ENCODE peak calls at places on chromosomes 5 and 9, in six cellular contexts. A is natural killer cell; B is activated CD8-positive, alpha-beta memory T cell treated with anti-CD3 and anti-CD28 coated beads, Interleukin-2, amount 10 ng/mL, durations not matched to agents 7 days and 5 days; N is stimulated activated naive CD8-positive, alpha-beta T cell treated with anti-CD3 and anti-CD28 coated beads, Interleukin-15, Interleukin-2, amounts not matched to agents 100 U/mL and 50 U/mL, for 24 hours; I is foreskin keratinocyte; Z is psoas muscle. T is an unnamed sample.
A peak's percentile ranks its signal among the peaks of the same experiment; 100 is the strongest.

GRCh38 chr5:107772418-107773310 is 101.9 kb upstream of the EFNA5 start:
- ATAC-seq in A (no peak), B (no peak), N (no peak), I (peak; percentile 41), Z (peak; percentile 68), T (no peak)

GRCh38 chr9:2494571-2494970 is 127.0 kb upstream of the VLDLR start:
- ATAC-seq in A (no peak), B (no peak), N (no peak), I (peak; percentile 85), Z (peak; percentile 13), T (no peak)

GRCh38 chr5:56078675-56079500 is 84.1 kb upstream of the IL6ST start:
- ATAC-seq in A (no peak), B (no peak), N (no peak), I (no peak), Z (peak; percentile 42), T (no peak)

GRCh38 chr9:111114486-111114885 is 76.2 kb upstream of the LPAR1 start:
- ATAC-seq in A (no peak), B (no peak), N (no peak), I (no peak), Z (no peak), T (no peak)

GRCh38 chr9:108080285-108080684 is 590.7 kb upstream of the KLF4 start:
- ATAC-seq in A (no peak), B (no peak), N (no peak), I (no peak), Z (no peak), T (no peak)

GRCh38 chr5:149434162-149435014 is 55.3 kb upstream of the IL17B start:
- ATAC-seq in A (peak; percentile 55), B (peak; percentile 53), N (peak; percentile 41), I (peak; percentile 52), Z (peak; percentile 68), T (peak; percentile 31)

GRCh38 chr5:143481697-143482531 is 78.4 kb upstream of the NR3C1 start:
- ATAC-seq in A (no peak), B (no peak), N (no peak), I (no peak), Z (no peak), T (no peak)

GRCh38 chr5:138706655-138707480 is 46.4 kb upstream of the CTNNA1 start:
- ATAC-seq in A (no peak), B (no peak), N (no peak), I (peak; percentile 94), Z (peak; percentile 38), T (no peak)

GRCh38 chr5:104800440-104801048 is 1238.0 kb upstream of the NUDT12 start:
- ATAC-seq in A (no peak), B (no peak), N (no peak), I (no peak), Z (no peak), T (no peak)

GRCh38 chr5:147801461-147801860 is 18.9 kb upstream of the JAKMIP2 start:
- ATAC-seq in A (no peak), B (no peak), N (no peak), I (no peak), Z (no peak), T (no peak)

GRCh38 chr5:10161778-10162177 is 87.9 kb downstream of the ATPSCKMT start:
- ATAC-seq in A (no peak), B (no peak), N (no peak), I (no peak), Z (no peak), T (no peak)

GRCh38 chr5:150734579-150735384 is 24.0 kb downstream of the DCTN4 start:
- ATAC-seq in A (peak; percentile 75), B (peak; percentile 70), N (peak; percentile 46), I (no peak), Z (peak; percentile 56), T (peak; percentile 20)

GRCh38 chr9:114745879-114746550 is 59.8 kb downstream of the TNFSF15 start:
- ATAC-seq in A (no peak), B (no peak), N (peak; percentile 93), I (no peak), Z (no peak), T (no peak)

GRCh38 chr9:37921546-37922300 is 17.8 kb upstream of the SLC25A51 start:
- ATAC-seq in A (no peak), B (no peak), N (no peak), I (peak; percentile 64), Z (no peak), T (peak; percentile 56)

GRCh38 chr5:83496626-83497025 is 25.1 kb downstream of the VCAN start:
- ATAC-seq in A (no peak), B (no peak), N (no peak), I (no peak), Z (no peak), T (no peak)

GRCh38 chr9:127762111-127762676 is 16.3 kb downstream of the SH2D3C start:
- ATAC-seq in A (no peak), B (no peak), N (no peak), I (no peak), Z (peak; percentile 46), T (peak; percentile 35)

T was measured in esophagus mucosa.